ENCODE peak calls at places on chromosomes 5 and 9, in four cellular contexts. L is fibroblast of lung; S is stomach; K is CD8-positive, alpha-beta T cell. C is an unnamed sample.

GRCh38 chr5:143229426-143229895 is 174.0 kb downstream of the NR3C1 start:
- DNase-seq in S (no peak), L (no peak), K (no peak), C (no peak)

GRCh38 chr5:96657068-96657467 is 5.1 kb upstream of the CAST start:
- DNase-seq in K (peak; percentile 20), L (peak; percentile 94), S (no peak), C (peak; percentile 86)

GRCh38 chr9:129225815-129226214 is 47.8 kb upstream of the IER5L start:
- DNase-seq in K (peak; percentile 46), S (peak; percentile 46), L (peak; percentile 56), C (peak; percentile 60)

GRCh38 chr5:132054697-132055440 is 5.6 kb upstream of the IL3 start:
- DNase-seq in K (no peak), S (no peak), L (no peak), C (no peak)

GRCh38 chr9:35675732-35676392 is 2.1 kb downstream of the CA9 start:
- DNase-seq in L (no peak), S (peak; percentile 65), K (no peak), C (no peak)

GRCh38 chr5:170503970-170504525 is at the start of gene KCNIP1:
- DNase-seq in S (no peak), L (no peak), K (no peak), C (no peak)

GRCh38 chr5:102911973-102912372 is 156.9 kb downstream of the PAM start:
- DNase-seq in S (no peak), L (peak; percentile 74), K (no peak), C (peak; percentile 43)

GRCh38 chr5:179385892-179386291 is 40.6 kb upstream of the ADAMTS2 start:
- DNase-seq in S (no peak), K (no peak), L (no peak), C (no peak)

GRCh38 chr5:159971038-159971437 is 37.9 kb upstream of the TTC1 start:
- DNase-seq in K (no peak), L (peak; percentile 59), S (no peak), C (no peak)

GRCh38 chr9:117672397-117672796 is 31.8 kb upstream of the TLR4 start:
- DNase-seq in K (no peak), S (no peak), L (no peak), C (peak; percentile 32)

GRCh38 chr5:168695436-168695835 is 116.3 kb upstream of the PANK3 start:
- DNase-seq in L (no peak), K (no peak), S (no peak), C (no peak)

GRCh38 chr5:80516826-80517225 is 28.9 kb downstream of the FAM151B start:
- DNase-seq in L (peak; percentile 57), K (no peak), S (no peak), C (peak; percentile 70)

GRCh38 chr5:98698359-98698758 is 75.1 kb upstream of the RGMB start:
- DNase-seq in K (no peak), S (no peak), L (no peak), C (no peak)

GRCh38 chr5:118791986-118792734 is 196.2 kb downstream of the DTWD2 start:
- DNase-seq in S (peak; percentile 30), K (no peak), L (peak; percentile 86), C (peak; percentile 36)

GRCh38 chr5:83474986-83475385 is 3.4 kb downstream of the VCAN start:
- DNase-seq in K (no peak), S (no peak), L (no peak), C (no peak)

GRCh38 chr5:177131711-177132503 is 1.7 kb upstream of the NSD1 start:
- DNase-seq in K (no peak), L (no peak), S (peak; percentile 28), C (no peak)

GRCh38 chr5:173920024-173920753 is 32.0 kb downstream of the CPEB4 start:
- DNase-seq in S (no peak), L (peak; percentile 13), K (no peak), C (no peak)

GRCh38 chr9:113479150-113479761 is 15.7 kb downstream of the RGS3 start:
- DNase-seq in K (peak; percentile 13), S (peak; percentile 63), L (peak; percentile 41), C (no peak)

GRCh38 chr5:78779771-78780616 is 131.4 kb upstream of the LHFPL2 start:
- DNase-seq in K (no peak), S (no peak), L (peak; percentile 99), C (peak; percentile 71)

GRCh38 chr5:10607023-10607665 is 43.3 kb downstream of the ANKRD33B start:
- DNase-seq in L (peak; percentile 79), K (no peak), S (no peak), C (no peak)

GRCh38 chr9:98887918-98888510 is 55.7 kb upstream of the COL15A1 start:
- DNase-seq in K (no peak), S (no peak), L (no peak), C (no peak)

GRCh38 chr9:25121811-25122210 is 556.4 kb downstream of the TUSC1 start:
- DNase-seq in S (no peak), K (no peak), L (no peak), C (no peak)

GRCh38 chr9:89813482-89813881 is 208.7 kb downstream of the GADD45G start:
- DNase-seq in K (no peak), S (no peak), L (no peak), C (no peak)

GRCh38 chr9:133134419-133135190 is 13.6 kb upstream of the RALGDS start:
- DNase-seq in L (no peak), S (no peak), K (no peak), C (no peak)

GRCh38 chr9:84542554-84542953 is 127.0 kb upstream of the NTRK2 start:
- DNase-seq in S (no peak), K (no peak), L (no peak), C (no peak)

GRCh38 chr9:121499427-121500164 is at the start of gene GGTA1:
- DNase-seq in L (peak; percentile 53), S (peak; percentile 58), K (no peak), C (peak; percentile 22)

DNA sequence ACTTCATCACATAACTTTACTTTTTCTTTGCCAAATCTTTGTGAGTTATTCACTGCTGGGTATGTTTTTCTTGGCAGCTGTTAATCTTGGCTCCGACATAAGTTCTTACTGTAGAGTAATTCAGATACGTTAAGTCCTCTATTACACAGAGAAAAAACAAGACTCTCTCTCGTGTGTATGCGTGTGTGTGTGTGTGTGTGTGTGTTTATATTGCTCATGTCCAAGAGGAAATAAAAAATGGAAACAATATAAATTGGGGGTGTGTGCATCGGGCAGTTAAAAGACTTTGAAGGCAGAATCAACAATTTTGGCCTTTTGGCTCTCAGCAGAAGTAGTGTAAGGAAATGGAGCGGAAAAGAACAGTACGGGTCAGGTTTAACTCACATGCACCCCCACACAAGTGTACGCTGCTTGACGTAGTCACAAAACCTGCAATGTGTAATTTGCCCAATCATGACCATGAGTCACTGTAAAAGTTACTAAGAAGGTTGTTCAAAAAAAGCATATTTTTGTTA is 67.2 kb upstream of the IFNE start:
- DNase-seq in L (peak; percentile 99), S (peak; percentile 47), K (no peak), C (peak; percentile 98)
- H3K4me3 ChIP-seq in L (no peak overlapping the region), S (no peak overlapping the region), K (no peak overlapping the region), C (peak overlapping the region; percentile 14)

GRCh38 chr5:31380049-31380448 is 151.8 kb downstream of the DROSHA start:
- DNase-seq in S (no peak), K (no peak), L (no peak), C (no peak)

GRCh38 chr5:31378838-31379237 is 153.1 kb downstream of the DROSHA start:
- DNase-seq in L (peak; percentile 55), S (no peak), K (no peak), C (peak; percentile 47)

GRCh38 chr5:31375999-31376720 is 155.7 kb downstream of the DROSHA start:
- DNase-seq in K (no peak), S (no peak), L (no peak), C (no peak)

GRCh38 chr5:31377284-31377946 is 154.5 kb downstream of the DROSHA start:
- DNase-seq in L (no peak), K (no peak), S (no peak), C (no peak)

GRCh38 chr5:31378136-31378535 is 153.8 kb downstream of the DROSHA start:
- DNase-seq in L (no peak), S (no peak), K (no peak), C (no peak)
- H3K4me3 ChIP-seq in L (no peak overlapping the region), S (no peak overlapping the region), K (no peak overlapping the region), C (no peak overlapping the region)

GRCh38 chr9:135961811-135962695 is 880 bp upstream of the UBAC1 start:
- DNase-seq in K (no peak), L (no peak), S (no peak), C (no peak)
- H3K4me3 ChIP-seq in K (no peak overlapping the region), L (no peak overlapping the region), S (peak overlapping the region; percentile 26), C (no peak overlapping the region)

DNA sequence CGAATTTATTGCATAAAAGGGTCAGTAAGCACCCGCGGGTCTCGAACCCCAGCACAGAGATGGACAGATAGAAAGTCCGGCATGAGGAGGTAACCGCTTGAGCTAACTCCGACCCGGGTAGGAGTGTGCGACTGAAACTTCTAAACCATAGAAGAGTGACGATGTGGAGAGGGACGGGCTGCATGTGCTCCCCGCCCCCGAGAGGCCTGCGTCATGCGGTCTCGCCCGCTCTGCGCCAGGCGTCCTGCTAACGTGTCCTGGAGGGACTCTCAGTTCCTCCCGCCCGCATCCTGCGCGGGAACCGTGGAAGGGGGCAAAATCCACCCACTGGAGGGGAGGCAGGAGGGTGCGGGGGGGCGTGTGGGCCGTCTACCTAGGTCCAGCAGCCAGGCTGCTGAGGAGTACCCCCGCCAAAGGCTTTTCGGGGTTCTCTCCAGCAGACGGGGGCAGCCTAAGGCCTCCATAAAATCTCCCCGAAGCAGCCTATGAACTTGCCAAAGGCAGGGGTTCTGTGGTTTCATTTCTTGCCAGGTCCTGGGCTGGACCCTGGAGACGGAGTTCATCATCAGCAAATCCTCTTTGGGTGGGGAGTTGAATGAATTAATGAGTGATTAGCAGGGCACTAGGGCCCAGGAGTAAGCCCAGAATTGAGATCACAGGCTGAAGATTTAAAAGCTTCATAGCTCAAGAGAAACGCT is 51.8 kb downstream of the TGFBI start:
- DNase-seq in S (peak; percentile 85), L (peak; percentile 93), K (peak; percentile 10), C (peak; percentile 64)
- H3K4me3 ChIP-seq in S (peak overlapping the region; percentile 40), L (peak overlapping the region; percentile 32), K (peak overlapping the region; percentile 39), C (peak overlapping the region; percentile 48)

GRCh38 chr9:109311731-109312130 is 9.1 kb downstream of the EPB41L4B start:
- DNase-seq in L (no peak), K (no peak), S (no peak), C (no peak)
- H3K4me3 ChIP-seq in L (no peak overlapping the region), K (no peak overlapping the region), S (no peak overlapping the region), C (no peak overlapping the region)

GRCh38 chr5:150066436-150066835 is 19.9 kb downstream of the CSF1R start:
- DNase-seq in K (no peak), S (no peak), L (no peak), C (no peak)
- H3K4me3 ChIP-seq in K (no peak overlapping the region), S (no peak overlapping the region), L (no peak overlapping the region), C (no peak overlapping the region)

GRCh38 chr5:141507387-141508091 is 18.7 kb downstream of the PCDHGC5 start:
- DNase-seq in K (no peak), S (no peak), L (peak; percentile 96), C (no peak)
- H3K4me3 ChIP-seq in K (no peak overlapping the region), S (no peak overlapping the region), L (no peak overlapping the region), C (peak overlapping the region; percentile 39)

GRCh38 chr5:54117957-54118356 is 192.4 kb downstream of the ARL15 start:
- DNase-seq in K (no peak), L (no peak), S (no peak), C (no peak)

GRCh38 chr5:54115768-54116403 is 194.5 kb downstream of the ARL15 start:
- DNase-seq in L (no peak), S (no peak), K (no peak), C (no peak)

GRCh38 chr5:54120473-54120872 is 189.9 kb downstream of the ARL15 start:
- DNase-seq in K (no peak), L (no peak), S (no peak), C (no peak)
- H3K4me3 ChIP-seq in K (no peak overlapping the region), L (no peak overlapping the region), S (no peak overlapping the region), C (no peak overlapping the region)

GRCh38 chr5:140801494-140801841 is 611 bp downstream of the PCDHA3 start:
- DNase-seq in S (no peak), L (no peak), K (no peak), C (no peak)
- H3K4me3 ChIP-seq in S (no peak overlapping the region), L (no peak overlapping the region), K (no peak overlapping the region), C (peak overlapping the region; percentile 26)